ENCODE peak calls at places on chromosome 15, in five cellular contexts. One of them, this sample, is unnamed.

GRCh38 chr15:39455502-39455991 is 125.3 kb upstream of the THBS1 start:
- DNase-seq in substantia nigra: no peak
- DNase-seq in SW480: peak
- DNase-seq in renal cortical epithelial cell: peak
- DNase-seq in caudate nucleus: no peak
- DNase-seq in this sample: no peak

GRCh38 chr15:32919749-32920414 is 202.1 kb downstream of the GREM1 start:
- DNase-seq in substantia nigra: no peak
- DNase-seq in SW480: no peak
- DNase-seq in renal cortical epithelial cell: peak
- DNase-seq in caudate nucleus: no peak
- DNase-seq in this sample: no peak

GRCh38 chr15:22944651-22945050 is 35.5 kb downstream of the CYFIP1 start:
- DNase-seq in caudate nucleus: no peak
- DNase-seq in substantia nigra: no peak
- DNase-seq in renal cortical epithelial cell: no peak
- DNase-seq in SW480: peak
- DNase-seq in this sample: no peak

GRCh38 chr15:77527164-77527778 is 105.4 kb downstream of the LINGO1 start:
- DNase-seq in caudate nucleus: no peak
- DNase-seq in renal cortical epithelial cell: no peak
- DNase-seq in substantia nigra: no peak
- DNase-seq in SW480: peak
- DNase-seq in this sample: no peak

GRCh38 chr15:79434361-79434760 is 2.2 kb downstream of the MINAR1 start:
- DNase-seq in caudate nucleus: no peak
- DNase-seq in SW480: no peak
- DNase-seq in substantia nigra: no peak
- DNase-seq in renal cortical epithelial cell: no peak
- DNase-seq in this sample: no peak

GRCh38 chr15:45785897-45786296 is 151.1 kb downstream of the SQOR start:
- DNase-seq in caudate nucleus: no peak
- DNase-seq in renal cortical epithelial cell: no peak
- DNase-seq in substantia nigra: no peak
- DNase-seq in SW480: no peak
- DNase-seq in this sample: no peak

GRCh38 chr15:68400066-68400456 is 31.9 kb downstream of the ITGA11 start:
- DNase-seq in caudate nucleus: no peak
- DNase-seq in SW480: peak
- DNase-seq in renal cortical epithelial cell: peak
- DNase-seq in substantia nigra: no peak
- DNase-seq in this sample: no peak

GRCh38 chr15:67855842-67856241 is 16.0 kb upstream of the RNU6-1 start:
- DNase-seq in SW480: no peak
- DNase-seq in caudate nucleus: no peak
- DNase-seq in renal cortical epithelial cell: peak
- DNase-seq in substantia nigra: no peak
- DNase-seq in this sample: no peak

GRCh38 chr15:56929389-56929788 is 10.9 kb downstream of the TCF12 start:
- DNase-seq in SW480: peak
- DNase-seq in renal cortical epithelial cell: peak
- DNase-seq in substantia nigra: no peak
- DNase-seq in caudate nucleus: no peak
- DNase-seq in this sample: no peak

GRCh38 chr15:62934236-62934971 is 108.1 kb upstream of the TPM1 start:
- DNase-seq in substantia nigra: no peak
- DNase-seq in SW480: no peak
- DNase-seq in caudate nucleus: no peak
- DNase-seq in renal cortical epithelial cell: no peak
- DNase-seq in this sample: no peak

GRCh38 chr15:69578792-69579587 is 126.4 kb downstream of the RPLP1 start:
- DNase-seq in caudate nucleus: no peak
- DNase-seq in renal cortical epithelial cell: peak
- DNase-seq in substantia nigra: no peak
- DNase-seq in SW480: peak
- DNase-seq in this sample: no peak

GRCh38 chr15:49421991-49422390 is 1.1 kb upstream of the FGF7 start:
- DNase-seq in SW480: peak
- DNase-seq in renal cortical epithelial cell: peak
- DNase-seq in caudate nucleus: no peak
- DNase-seq in substantia nigra: no peak
- DNase-seq in this sample: peak

This sample was measured in putamen.